ENCODE peak calls at places on chromosomes 3 and 15, in eight cellular contexts. One of them, this sample, is unnamed.

GRCh38 chr15:47196057-47196456 is 521.2 kb upstream of the SEMA6D start:
- DNase-seq in heart left ventricle: peak
- DNase-seq in fibroblast of lung: peak
- DNase-seq in CD8-positive, alpha-beta memory T cell: peak
- DNase-seq in cardiac fibroblast: peak
- DNase-seq in ovary: peak
- DNase-seq in uterus: peak
- DNase-seq in psoas muscle: peak
- DNase-seq in this sample: peak

GRCh38 chr15:62914461-62915079 is 128.0 kb upstream of the TPM1 start:
- DNase-seq in psoas muscle: no peak
- DNase-seq in fibroblast of lung: no peak
- DNase-seq in ovary: no peak
- DNase-seq in uterus: no peak
- DNase-seq in cardiac fibroblast: no peak
- DNase-seq in heart left ventricle: no peak
- DNase-seq in CD8-positive, alpha-beta memory T cell: no peak
- DNase-seq in this sample: no peak

GRCh38 chr15:55998478-55998877 is 5.1 kb upstream of the NEDD4 start:
- DNase-seq in psoas muscle: no peak
- DNase-seq in ovary: no peak
- DNase-seq in uterus: no peak
- DNase-seq in CD8-positive, alpha-beta memory T cell: no peak
- DNase-seq in fibroblast of lung: no peak
- DNase-seq in heart left ventricle: no peak
- DNase-seq in cardiac fibroblast: no peak
- DNase-seq in this sample: no peak

GRCh38 chr3:181705081-181705480 is 6.6 kb upstream of the SOX2 start:
- DNase-seq in psoas muscle: no peak
- DNase-seq in uterus: no peak
- DNase-seq in heart left ventricle: no peak
- DNase-seq in ovary: no peak
- DNase-seq in cardiac fibroblast: no peak
- DNase-seq in fibroblast of lung: no peak
- DNase-seq in CD8-positive, alpha-beta memory T cell: no peak
- DNase-seq in this sample: no peak

GRCh38 chr3:124260206-124260915 is 268.4 kb upstream of the ROPN1 start:
- DNase-seq in psoas muscle: peak
- DNase-seq in heart left ventricle: peak
- DNase-seq in cardiac fibroblast: peak
- DNase-seq in CD8-positive, alpha-beta memory T cell: no peak
- DNase-seq in uterus: peak
- DNase-seq in ovary: no peak
- DNase-seq in fibroblast of lung: peak
- DNase-seq in this sample: peak

GRCh38 chr3:152444029-152444641 is 175.4 kb downstream of the MBNL1 start:
- DNase-seq in uterus: no peak
- DNase-seq in psoas muscle: no peak
- DNase-seq in heart left ventricle: no peak
- DNase-seq in fibroblast of lung: peak
- DNase-seq in cardiac fibroblast: peak
- DNase-seq in ovary: no peak
- DNase-seq in CD8-positive, alpha-beta memory T cell: no peak
- DNase-seq in this sample: no peak

GRCh38 chr15:37618368-37618767 is 316.1 kb upstream of the TMCO5A start:
- DNase-seq in uterus: no peak
- DNase-seq in heart left ventricle: no peak
- DNase-seq in ovary: no peak
- DNase-seq in fibroblast of lung: no peak
- DNase-seq in CD8-positive, alpha-beta memory T cell: no peak
- DNase-seq in psoas muscle: no peak
- DNase-seq in cardiac fibroblast: no peak
- DNase-seq in this sample: no peak

GRCh38 chr15:82307714-82308081 is 41.6 kb downstream of the GOLGA6L10 start:
- DNase-seq in fibroblast of lung: no peak
- DNase-seq in uterus: no peak
- DNase-seq in psoas muscle: no peak
- DNase-seq in ovary: no peak
- DNase-seq in CD8-positive, alpha-beta memory T cell: no peak
- DNase-seq in heart left ventricle: no peak
- DNase-seq in cardiac fibroblast: no peak
- DNase-seq in this sample: no peak

GRCh38 chr3:168457973-168458539 is 362.3 kb upstream of the GOLIM4 start:
- DNase-seq in cardiac fibroblast: no peak
- DNase-seq in fibroblast of lung: no peak
- DNase-seq in uterus: no peak
- DNase-seq in CD8-positive, alpha-beta memory T cell: no peak
- DNase-seq in heart left ventricle: no peak
- DNase-seq in psoas muscle: no peak
- DNase-seq in ovary: no peak
- DNase-seq in this sample: no peak

GRCh38 chr15:25793354-25794050 is 69.6 kb downstream of the ATP10A start:
- DNase-seq in cardiac fibroblast: no peak
- DNase-seq in uterus: no peak
- DNase-seq in fibroblast of lung: no peak
- DNase-seq in ovary: no peak
- DNase-seq in CD8-positive, alpha-beta memory T cell: no peak
- DNase-seq in heart left ventricle: no peak
- DNase-seq in psoas muscle: no peak
- DNase-seq in this sample: peak

GRCh38 chr15:66188464-66188863 is 65.1 kb downstream of the MEGF11 start:
- DNase-seq in cardiac fibroblast: no peak
- DNase-seq in fibroblast of lung: no peak
- DNase-seq in CD8-positive, alpha-beta memory T cell: no peak
- DNase-seq in heart left ventricle: no peak
- DNase-seq in ovary: no peak
- DNase-seq in uterus: no peak
- DNase-seq in psoas muscle: no peak
- DNase-seq in this sample: peak

GRCh38 chr15:65008989-65009388 is 19.3 kb upstream of the SPG21 start:
- DNase-seq in CD8-positive, alpha-beta memory T cell: no peak
- DNase-seq in cardiac fibroblast: peak
- DNase-seq in uterus: no peak
- DNase-seq in fibroblast of lung: no peak
- DNase-seq in ovary: no peak
- DNase-seq in heart left ventricle: no peak
- DNase-seq in psoas muscle: no peak
- DNase-seq in this sample: no peak

GRCh38 chr3:165653130-165653778 is 184.0 kb downstream of the BCHE start:
- DNase-seq in cardiac fibroblast: no peak
- DNase-seq in psoas muscle: no peak
- DNase-seq in fibroblast of lung: no peak
- DNase-seq in uterus: no peak
- DNase-seq in heart left ventricle: no peak
- DNase-seq in ovary: no peak
- DNase-seq in CD8-positive, alpha-beta memory T cell: no peak
- DNase-seq in this sample: no peak

DNA sequence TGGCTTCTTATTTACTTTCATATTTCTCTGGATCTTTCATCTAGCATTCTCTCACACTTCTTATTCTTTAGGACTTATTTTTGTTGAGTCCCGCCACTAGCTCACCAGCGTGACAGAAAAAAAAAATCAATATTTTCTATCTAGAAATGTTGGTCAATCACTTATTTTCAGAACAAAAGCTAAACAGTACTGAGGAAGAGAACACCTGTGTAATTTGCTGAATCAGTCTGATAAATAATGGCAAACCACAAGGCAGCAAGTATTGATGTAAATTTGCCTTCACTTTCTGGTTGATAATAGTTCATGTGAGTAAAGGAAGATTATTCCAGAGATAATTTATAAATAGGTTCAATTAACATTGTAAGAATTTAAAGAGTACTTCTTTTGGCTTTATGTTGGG is 179.2 kb downstream of the BCHE start:
- DNase-seq in CD8-positive, alpha-beta memory T cell: no peak
- DNase-seq in fibroblast of lung: no peak
- DNase-seq in ovary: no peak
- DNase-seq in psoas muscle: no peak
- DNase-seq in cardiac fibroblast: no peak
- DNase-seq in uterus: no peak
- DNase-seq in heart left ventricle: no peak
- DNase-seq in this sample: no peak
- H3K4me3 ChIP-seq in CD8-positive, alpha-beta memory T cell: no peak
- H3K4me3 ChIP-seq in fibroblast of lung: no peak
- H3K4me3 ChIP-seq in ovary: no peak
- H3K4me3 ChIP-seq in psoas muscle: no peak
- H3K4me3 ChIP-seq in cardiac fibroblast: no peak
- H3K4me3 ChIP-seq in uterus: no peak
- H3K4me3 ChIP-seq in heart left ventricle: no peak
- H3K4me3 ChIP-seq in this sample: no peak

GRCh38 chr3:87270908-87271727 is 5.3 kb downstream of the POU1F1 start:
- DNase-seq in cardiac fibroblast: no peak
- DNase-seq in fibroblast of lung: no peak
- DNase-seq in ovary: no peak
- DNase-seq in CD8-positive, alpha-beta memory T cell: no peak
- DNase-seq in heart left ventricle: no peak
- DNase-seq in psoas muscle: no peak
- DNase-seq in uterus: no peak
- DNase-seq in this sample: no peak
- H3K4me3 ChIP-seq in cardiac fibroblast: no peak
- H3K4me3 ChIP-seq in fibroblast of lung: no peak
- H3K4me3 ChIP-seq in ovary: no peak
- H3K4me3 ChIP-seq in CD8-positive, alpha-beta memory T cell: no peak
- H3K4me3 ChIP-seq in heart left ventricle: no peak
- H3K4me3 ChIP-seq in psoas muscle: no peak
- H3K4me3 ChIP-seq in uterus: no peak
- H3K4me3 ChIP-seq in this sample: no peak

GRCh38 chr3:73625124-73625665 is 454 bp upstream of the PDZRN3 start:
- DNase-seq in fibroblast of lung: peak
- DNase-seq in cardiac fibroblast: peak
- DNase-seq in ovary: peak
- DNase-seq in heart left ventricle: peak
- DNase-seq in psoas muscle: no peak
- DNase-seq in CD8-positive, alpha-beta memory T cell: no peak
- DNase-seq in uterus: peak
- DNase-seq in this sample: no peak
- H3K4me3 ChIP-seq in fibroblast of lung: peak
- H3K4me3 ChIP-seq in cardiac fibroblast: peak
- H3K4me3 ChIP-seq in ovary: peak
- H3K4me3 ChIP-seq in heart left ventricle: peak
- H3K4me3 ChIP-seq in psoas muscle: peak
- H3K4me3 ChIP-seq in CD8-positive, alpha-beta memory T cell: no peak
- H3K4me3 ChIP-seq in uterus: peak
- H3K4me3 ChIP-seq in this sample: peak

DNA sequence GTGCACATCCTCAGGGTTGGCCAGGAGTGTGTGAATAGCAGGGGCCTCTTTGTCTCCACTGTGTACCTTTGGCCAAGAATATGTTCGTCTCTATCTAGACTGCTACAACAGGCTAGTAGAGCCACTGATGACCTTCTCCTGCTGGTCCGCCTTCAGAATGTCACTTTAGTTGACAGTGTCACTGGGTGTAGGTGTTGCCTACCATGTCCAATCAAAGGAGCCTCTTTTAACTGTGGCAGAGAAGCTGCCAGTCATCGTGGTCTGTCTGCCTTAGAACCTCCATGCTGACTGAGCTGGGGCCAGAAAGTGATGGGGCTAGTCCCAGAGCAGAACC is 40.1 kb downstream of the OXSR1 start:
- DNase-seq in CD8-positive, alpha-beta memory T cell: no peak
- DNase-seq in ovary: no peak
- DNase-seq in psoas muscle: no peak
- DNase-seq in heart left ventricle: no peak
- DNase-seq in uterus: no peak
- DNase-seq in cardiac fibroblast: no peak
- DNase-seq in fibroblast of lung: no peak
- DNase-seq in this sample: no peak
- H3K4me3 ChIP-seq in CD8-positive, alpha-beta memory T cell: no peak
- H3K4me3 ChIP-seq in ovary: no peak
- H3K4me3 ChIP-seq in psoas muscle: no peak
- H3K4me3 ChIP-seq in heart left ventricle: no peak
- H3K4me3 ChIP-seq in uterus: no peak
- H3K4me3 ChIP-seq in cardiac fibroblast: no peak
- H3K4me3 ChIP-seq in fibroblast of lung: no peak
- H3K4me3 ChIP-seq in this sample: no peak

GRCh38 chr15:51828621-51829359 is 663 bp upstream of the TMOD3 start:
- DNase-seq in fibroblast of lung: peak
- DNase-seq in cardiac fibroblast: no peak
- DNase-seq in heart left ventricle: no peak
- DNase-seq in uterus: no peak
- DNase-seq in psoas muscle: no peak
- DNase-seq in CD8-positive, alpha-beta memory T cell: no peak
- DNase-seq in ovary: no peak
- DNase-seq in this sample: no peak
- H3K4me3 ChIP-seq in fibroblast of lung: no peak
- H3K4me3 ChIP-seq in cardiac fibroblast: no peak
- H3K4me3 ChIP-seq in heart left ventricle: no peak
- H3K4me3 ChIP-seq in uterus: no peak
- H3K4me3 ChIP-seq in psoas muscle: peak
- H3K4me3 ChIP-seq in CD8-positive, alpha-beta memory T cell: no peak
- H3K4me3 ChIP-seq in ovary: no peak
- H3K4me3 ChIP-seq in this sample: no peak

GRCh38 chr3:149653136-149653535 is 4.7 kb downstream of the WWTR1 start:
- DNase-seq in CD8-positive, alpha-beta memory T cell: no peak
- DNase-seq in ovary: no peak
- DNase-seq in psoas muscle: no peak
- DNase-seq in cardiac fibroblast: no peak
- DNase-seq in uterus: no peak
- DNase-seq in heart left ventricle: no peak
- DNase-seq in fibroblast of lung: no peak
- DNase-seq in this sample: no peak
- H3K4me3 ChIP-seq in CD8-positive, alpha-beta memory T cell: no peak
- H3K4me3 ChIP-seq in ovary: peak
- H3K4me3 ChIP-seq in psoas muscle: no peak
- H3K4me3 ChIP-seq in cardiac fibroblast: peak
- H3K4me3 ChIP-seq in uterus: no peak
- H3K4me3 ChIP-seq in heart left ventricle: no peak
- H3K4me3 ChIP-seq in fibroblast of lung: no peak
- H3K4me3 ChIP-seq in this sample: no peak

GRCh38 chr3:108667312-108667711 is 77.8 kb downstream of the DZIP3 start:
- DNase-seq in heart left ventricle: no peak
- DNase-seq in fibroblast of lung: no peak
- DNase-seq in uterus: no peak
- DNase-seq in CD8-positive, alpha-beta memory T cell: no peak
- DNase-seq in psoas muscle: no peak
- DNase-seq in cardiac fibroblast: no peak
- DNase-seq in ovary: no peak
- DNase-seq in this sample: no peak

GRCh38 chr3:108673988-108674661 is 83.1 kb downstream of the RETNLB start:
- DNase-seq in heart left ventricle: no peak
- DNase-seq in cardiac fibroblast: no peak
- DNase-seq in psoas muscle: no peak
- DNase-seq in ovary: no peak
- DNase-seq in uterus: no peak
- DNase-seq in fibroblast of lung: peak
- DNase-seq in CD8-positive, alpha-beta memory T cell: no peak
- DNase-seq in this sample: no peak

GRCh38 chr3:108664266-108664665 is 74.7 kb downstream of the DZIP3 start:
- DNase-seq in heart left ventricle: no peak
- DNase-seq in cardiac fibroblast: peak
- DNase-seq in psoas muscle: no peak
- DNase-seq in fibroblast of lung: peak
- DNase-seq in uterus: no peak
- DNase-seq in ovary: no peak
- DNase-seq in CD8-positive, alpha-beta memory T cell: no peak
- DNase-seq in this sample: no peak

DNA sequence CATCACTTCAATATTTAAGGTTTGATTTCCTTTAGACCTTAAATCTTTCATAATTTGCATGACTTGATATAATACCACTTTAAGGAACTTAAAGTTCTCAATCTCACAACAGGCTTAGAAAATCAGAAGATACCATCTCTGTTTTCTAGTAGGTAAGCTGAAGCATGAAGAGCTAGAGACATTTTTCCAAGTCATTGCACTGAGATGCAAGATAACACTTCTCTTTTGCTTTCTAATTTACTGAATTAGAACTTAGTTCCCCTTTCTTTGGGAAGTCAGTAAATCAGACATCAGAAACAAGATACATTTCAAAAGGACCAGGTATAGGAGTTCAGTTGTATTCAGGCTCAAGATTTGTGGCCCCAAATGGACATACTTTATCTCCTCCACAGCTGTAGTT is 79.7 kb downstream of the DZIP3 start:
- DNase-seq in CD8-positive, alpha-beta memory T cell: no peak
- DNase-seq in psoas muscle: no peak
- DNase-seq in heart left ventricle: no peak
- DNase-seq in cardiac fibroblast: no peak
- DNase-seq in ovary: no peak
- DNase-seq in fibroblast of lung: no peak
- DNase-seq in uterus: no peak
- DNase-seq in this sample: no peak
- H3K4me3 ChIP-seq in CD8-positive, alpha-beta memory T cell: no peak
- H3K4me3 ChIP-seq in psoas muscle: no peak
- H3K4me3 ChIP-seq in heart left ventricle: no peak
- H3K4me3 ChIP-seq in cardiac fibroblast: no peak
- H3K4me3 ChIP-seq in ovary: no peak
- H3K4me3 ChIP-seq in fibroblast of lung: no peak
- H3K4me3 ChIP-seq in uterus: no peak
- H3K4me3 ChIP-seq in this sample: no peak